ENCODE peak calls at places on chromosomes 2 and 18, in four cellular contexts. F, Q, P and O are unnamed samples.

GRCh38 chr2:43224131-43224570 is 2.3 kb downstream of the ZFP36L2 start:
- DNase-seq in Q (peak), F (peak), P (peak), O (peak)

GRCh38 chr2:58098254-58099096 is 51.9 kb downstream of the VRK2 start:
- DNase-seq in Q (no peak), P (no peak), F (peak), O (no peak)

GRCh38 chr2:43854671-43855070 is 15.9 kb downstream of the ABCG8 start:
- DNase-seq in Q (no peak), F (no peak), P (no peak), O (no peak)

GRCh38 chr2:69770193-69770702 is 28.3 kb downstream of the ANXA4 start:
- DNase-seq in F (peak), Q (peak), P (peak), O (no peak)

GRCh38 chr18:45357681-45358470 is 257.4 kb upstream of the SLC14A2 start:
- DNase-seq in P (no peak), Q (no peak), F (no peak), O (no peak)

GRCh38 chr18:71371951-71372605 is 1083.2 kb downstream of the SOCS6 start:
- DNase-seq in Q (no peak), P (no peak), F (peak), O (no peak)

GRCh38 chr2:96631804-96632435 is 6.2 kb downstream of the KANSL3 start:
- DNase-seq in Q (no peak), F (peak), P (no peak), O (no peak)

GRCh38 chr18:55762424-55762823 is 174.4 kb upstream of the TCF4 start:
- DNase-seq in Q (no peak), F (no peak), P (no peak), O (no peak)

DNA sequence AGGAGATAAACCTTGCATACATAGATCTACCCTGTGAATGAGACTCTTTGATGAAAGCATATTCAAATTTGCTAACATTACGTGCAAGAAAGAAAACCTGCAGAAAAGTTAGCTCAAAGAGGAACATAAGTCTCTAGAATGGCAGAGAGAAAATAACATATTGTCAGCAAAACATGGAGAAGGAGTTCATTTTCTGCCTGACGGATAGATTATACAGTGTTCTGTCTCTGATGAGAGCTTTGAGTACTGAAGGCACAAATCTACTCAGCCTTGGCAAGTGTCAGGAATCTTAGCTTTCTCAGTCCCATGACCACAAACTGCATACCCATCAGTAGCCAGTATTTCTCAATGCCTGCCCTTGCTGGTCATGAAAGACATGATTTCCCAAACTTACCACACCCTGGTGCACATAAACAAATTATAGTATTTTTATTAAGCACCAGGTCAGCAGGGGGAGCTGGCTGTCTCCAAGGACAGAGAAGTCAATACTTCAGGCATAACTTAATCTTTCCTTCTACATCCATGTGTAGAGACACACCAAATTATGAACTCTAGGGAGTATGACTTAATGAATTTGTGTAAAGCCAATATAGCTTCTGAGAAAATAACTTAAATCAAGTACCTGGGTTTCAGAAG is 401.2 kb upstream of the SOX11 start:
- DNase-seq in Q (no peak), F (peak), P (no peak), O (no peak)
- TF ChIP-seq CTCF in Q (no peak), F (no peak), P (no peak), O (no peak)

GRCh38 chr2:67057901-67058703 is 339.0 kb upstream of the ETAA1 start:
- DNase-seq in Q (no peak), F (peak), P (peak), O (no peak)
- H3K27ac ChIP-seq in Q (no peak), F (no peak), P (peak), O (no peak)

GRCh38 chr2:76567478-76567877 is 856.8 kb upstream of the GCFC2 start:
- DNase-seq in F (no peak), Q (no peak), P (no peak), O (no peak)

GRCh38 chr2:76564734-76565133 is 854.0 kb upstream of the GCFC2 start:
- DNase-seq in Q (no peak), P (no peak), F (no peak), O (no peak)

GRCh38 chr2:76572981-76573380 is 862.3 kb upstream of the GCFC2 start:
- DNase-seq in Q (no peak), P (no peak), F (no peak), O (no peak)

DNA sequence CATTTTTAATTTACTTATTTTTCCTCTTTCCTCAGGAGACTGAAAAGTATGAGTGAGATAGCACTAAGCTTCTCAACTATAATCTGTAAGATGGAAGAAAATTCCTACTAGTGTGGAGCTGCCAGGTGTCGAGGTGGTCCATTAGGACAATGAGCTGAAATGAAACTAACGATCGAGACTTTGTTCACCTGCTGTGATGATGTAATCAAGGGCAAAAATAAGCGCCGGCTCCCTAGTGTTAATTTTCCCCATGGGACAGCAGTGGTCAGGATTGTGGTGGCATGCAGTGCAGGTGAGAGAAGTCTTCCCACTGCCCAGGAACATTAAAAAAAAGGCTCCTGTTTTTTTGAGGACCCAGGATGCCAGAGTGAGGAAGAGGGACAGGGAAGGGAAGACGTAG is 859.1 kb upstream of the GCFC2 start:
- DNase-seq in P (no peak), Q (no peak), F (no peak), O (no peak)
- H3K4me3 ChIP-seq in P (no peak), Q (no peak), F (no peak), O (no peak)

GRCh38 chr2:239283961-239284801 is 116.6 kb downstream of the HDAC4 start:
- DNase-seq in P (no peak), Q (peak), F (no peak), O (no peak)
- TF ChIP-seq CTCF in P (no peak), Q (no peak), F (peak), O (no peak)

GRCh38 chr2:169071455-169071854 is 2.1 kb downstream of the DHRS9 start:
- DNase-seq in Q (no peak), P (no peak), F (no peak), O (no peak)
- H3K27ac ChIP-seq in Q (no peak), P (no peak), F (no peak), O (no peak)

GRCh38 chr2:119012345-119013301 is 70.6 kb downstream of the MARCO start:
- DNase-seq in P (no peak), F (no peak), Q (no peak), O (no peak)

GRCh38 chr2:119013640-119014039 is 71.6 kb downstream of the MARCO start:
- DNase-seq in Q (no peak), F (no peak), P (no peak), O (no peak)

GRCh38 chr2:119011162-119011909 is 69.3 kb downstream of the MARCO start:
- DNase-seq in Q (no peak), F (peak), P (peak), O (peak)

GRCh38 chr2:119010336-119010735 is 68.3 kb downstream of the MARCO start:
- DNase-seq in F (no peak), P (no peak), Q (no peak), O (no peak)

GRCh38 chr2:119011910-119012209 is 69.9 kb downstream of the MARCO start:
- DNase-seq in P (no peak), F (no peak), Q (no peak), O (no peak)
- H3K4me3 ChIP-seq in P (no peak), F (no peak), Q (no peak), O (no peak)

GRCh38 chr2:24210723-24211122 is 35.9 kb downstream of the FAM228A start:
- DNase-seq in F (no peak), P (no peak), Q (no peak), O (no peak)
- TF ChIP-seq CTCF in F (no peak), P (no peak), Q (no peak), O (no peak)